ENCODE peak calls at places on chromosomes 12 and 14, in seven cellular contexts. S is K562, R is Calu3, F is kidney tubule cell, Y is NAMALWA, O is sigmoid colon, E is germinal center. U is an unnamed sample.

GRCh38 chr12:62434504-62435336 is 31.9 kb upstream of the MON2 start:
- DNase-seq in S (no peak), R (peak), F (peak), Y (no peak), O (no peak), E (peak), U (no peak)

GRCh38 chr14:28101992-28102391 is 664.6 kb upstream of the FOXG1 start:
- DNase-seq in S (no peak), R (no peak), F (no peak), Y (no peak), O (no peak), E (no peak), U (no peak)

GRCh38 chr12:110249716-110250225 is 31.3 kb upstream of the ATP2A2 start:
- DNase-seq in S (no peak), R (peak), F (peak), Y (no peak), O (no peak), E (no peak), U (no peak)

GRCh38 chr12:89369166-89369565 is 16.9 kb upstream of the DUSP6 start:
- DNase-seq in S (no peak), R (no peak), F (no peak), Y (no peak), O (no peak), E (no peak), U (no peak)

GRCh38 chr12:108985750-108986149 is 35.1 kb downstream of the SVOP start:
- DNase-seq in S (no peak), R (no peak), F (no peak), Y (no peak), O (no peak), E (no peak), U (no peak)

GRCh38 chr12:54759751-54760150 is 94.6 kb upstream of the MUCL1 start:
- DNase-seq in S (no peak), R (peak), F (peak), Y (peak), O (no peak), E (no peak), U (peak)

GRCh38 chr14:106174206-106174605 is 647.8 kb downstream of the TMEM121 start:
- DNase-seq in S (no peak), R (no peak), F (no peak), Y (no peak), O (no peak), E (no peak), U (no peak)

GRCh38 chr12:22800332-22800731 is 175.4 kb downstream of the ETNK1 start:
- DNase-seq in S (no peak), R (no peak), F (no peak), Y (no peak), O (no peak), E (no peak), U (no peak)

GRCh38 chr12:74537126-74537706 is 419 bp upstream of the ATXN7L3B start:
- DNase-seq in S (peak), R (no peak), F (peak), Y (peak), O (no peak), E (peak), U (peak)

GRCh38 chr12:50057896-50058670 is 687 bp downstream of the ASIC1 start:
- DNase-seq in S (peak), R (no peak), F (no peak), Y (no peak), O (no peak), E (no peak), U (no peak)

GRCh38 chr14:101823511-101824120 is 62.1 kb downstream of the PPP2R5C start:
- DNase-seq in S (no peak), R (no peak), F (no peak), Y (peak), O (peak), E (no peak), U (no peak)

GRCh38 chr12:117580718-117581062 is 219.3 kb upstream of the NOS1 start:
- DNase-seq in S (peak), R (peak), F (peak), Y (peak), O (peak), E (peak), U (no peak)

GRCh38 chr12:19230299-19230866 is 100.8 kb downstream of the PLEKHA5 start:
- DNase-seq in S (no peak), R (no peak), F (no peak), Y (no peak), O (no peak), E (no peak), U (no peak)

GRCh38 chr14:68146812-68147211 is 327.2 kb downstream of the RAD51B start:
- DNase-seq in S (no peak), R (peak), F (peak), Y (no peak), O (no peak), E (no peak), U (no peak)

GRCh38 chr14:58171090-58171489 is 19.1 kb upstream of the ARMH4 start:
- DNase-seq in S (peak), R (peak), F (peak), Y (no peak), O (peak), E (no peak), U (peak)

GRCh38 chr12:112539221-112539620 is 120.5 kb downstream of the PTPN11 start:
- DNase-seq in S (peak), R (no peak), F (no peak), Y (no peak), O (no peak), E (no peak), U (no peak)